ENCODE peak calls at places on chromosomes 7 and 10, in five cellular contexts. X, C, A, P and G are unnamed samples.
A peak's percentile ranks its signal among the peaks of the same experiment; 100 is the strongest.

GRCh38 chr7:144110272-144110671 is 889 bp downstream of the OR2A2 start:
- DNase-seq in X (no peak), C (no peak), A (no peak), P (no peak), G (no peak)

GRCh38 chr7:115548756-115549155 is 481.8 kb downstream of the TFEC start:
- DNase-seq in X (no peak), C (no peak), A (no peak), P (no peak), G (no peak)

GRCh38 chr10:114337510-114338462 is 66.5 kb downstream of the AFAP1L2 start:
- DNase-seq in X (no peak), C (no peak), A (no peak), P (peak; percentile 52), G (no peak)

GRCh38 chr7:42232275-42232674 is 4.7 kb downstream of the GLI3 start:
- DNase-seq in X (no peak), C (no peak), A (no peak), P (peak; percentile 84), G (peak; percentile 28)

GRCh38 chr10:80414126-80414898 is 6.0 kb downstream of the PRXL2A start:
- DNase-seq in X (no peak), C (no peak), A (no peak), P (peak; percentile 95), G (no peak)

GRCh38 chr10:113895018-113895417 is 40.6 kb downstream of the NHLRC2 start:
- DNase-seq in X (no peak), C (no peak), A (no peak), P (no peak), G (no peak)

GRCh38 chr10:14384915-14385314 is 54.2 kb upstream of the FRMD4A start:
- DNase-seq in X (no peak), C (no peak), A (no peak), P (no peak), G (no peak)

GRCh38 chr7:138871691-138872090 is 73.7 kb upstream of the ATP6V0A4 start:
- DNase-seq in X (no peak), C (no peak), A (no peak), P (no peak), G (no peak)

GRCh38 chr7:137818036-137818435 is 28.7 kb downstream of the DGKI start:
- DNase-seq in X (no peak), C (no peak), A (no peak), P (no peak), G (no peak)

GRCh38 chr10:9911488-9911887 is 1106.2 kb upstream of the CELF2 start:
- DNase-seq in X (no peak), C (no peak), A (no peak), P (no peak), G (no peak)

GRCh38 chr10:91088300-91089140 is 131.9 kb upstream of the PCGF5 start:
- DNase-seq in X (no peak), C (no peak), A (no peak), P (no peak), G (no peak)

GRCh38 chr7:56107954-56108258 is 1.6 kb upstream of the CHCHD2 start:
- DNase-seq in X (no peak), C (no peak), A (no peak), P (no peak), G (no peak)

GRCh38 chr10:77981281-77981680 is 48.0 kb downstream of the POLR3A start:
- DNase-seq in X (no peak), C (no peak), A (no peak), P (no peak), G (no peak)

GRCh38 chr10:28256776-28257175 is 46.1 kb downstream of the MPP7 start:
- DNase-seq in X (no peak), C (no peak), A (no peak), P (no peak), G (no peak)

GRCh38 chr10:442209-442608 is 247.3 kb downstream of the DIP2C start:
- DNase-seq in X (no peak), C (no peak), A (no peak), P (no peak), G (no peak)

GRCh38 chr7:40799493-40800406 is 664.9 kb downstream of the SUGCT start:
- DNase-seq in X (no peak), C (no peak), A (no peak), P (peak; percentile 12), G (no peak)

GRCh38 chr7:29276806-29277205 is 82.2 kb downstream of the CHN2 start:
- DNase-seq in X (no peak), C (no peak), A (no peak), P (no peak), G (no peak)

GRCh38 chr10:24208661-24209420 is at the start of gene KIAA1217:
- DNase-seq in X (no peak), C (peak; percentile 74), A (no peak), P (peak; percentile 88), G (peak; percentile 80)

GRCh38 chr10:71064413-71065118 is 147.8 kb upstream of the UNC5B start:
- DNase-seq in X (no peak), C (no peak), A (no peak), P (no peak), G (no peak)

GRCh38 chr7:51034531-51035264 is 252.0 kb upstream of the GRB10 start:
- DNase-seq in X (no peak), C (no peak), A (no peak), P (peak; percentile 22), G (peak; percentile 45)

GRCh38 chr10:71995880-71996597 is 31.8 kb downstream of the CHST3 start:
- DNase-seq in X (no peak), C (peak; percentile 11), A (no peak), P (no peak), G (no peak)

GRCh38 chr7:106009511-106010226 is 46.6 kb downstream of the CDHR3 start:
- DNase-seq in X (peak; percentile 83), C (peak; percentile 90), A (peak; percentile 63), P (peak; percentile 97), G (peak; percentile 97)

GRCh38 chr10:99630439-99630838 is 10.2 kb upstream of the SLC25A28 start:
- DNase-seq in X (no peak), C (no peak), A (no peak), P (peak; percentile 54), G (no peak)

GRCh38 chr7:121620206-121620605 is 224.1 kb upstream of the FAM3C start:
- DNase-seq in X (no peak), C (no peak), A (no peak), P (no peak), G (no peak)

GRCh38 chr10:124657806-124658205 is 86.4 kb downstream of the FAM53B start:
- DNase-seq in X (no peak), C (peak; percentile 70), A (no peak), P (no peak), G (peak; percentile 59)

GRCh38 chr10:131453772-131454634 is 142.5 kb upstream of the TCERG1L start:
- DNase-seq in X (peak; percentile 72), C (no peak), A (no peak), P (peak; percentile 98), G (peak; percentile 96)